ENCODE peak calls at places on chromosomes 3 and 15, in five cellular contexts. A, L, S, B and Q are unnamed samples.
A peak's percentile ranks its signal among the peaks of the same experiment; 100 is the strongest.

GRCh38 chr3:110521019-110521418 is 550.6 kb upstream of the NECTIN3 start:
- DNase-seq in A (peak; percentile 36), L (no peak), S (no peak), B (no peak), Q (no peak)

GRCh38 chr15:62135532-62136134 is 29.5 kb downstream of the C2CD4B start:
- DNase-seq in A (peak; percentile 68), L (no peak), S (no peak), B (no peak), Q (no peak)

GRCh38 chr15:39400821-39401550 is 179.9 kb upstream of the THBS1 start:
- DNase-seq in A (no peak), L (no peak), S (no peak), B (no peak), Q (no peak)

GRCh38 chr3:141797167-141797773 is 34.1 kb downstream of the GRK7 start:
- DNase-seq in A (peak; percentile 18), L (peak; percentile 19), S (no peak), B (peak; percentile 81), Q (no peak)

GRCh38 chr15:96232335-96232734 is 98.2 kb upstream of the NR2F2 start:
- DNase-seq in A (no peak), L (no peak), S (no peak), B (no peak), Q (no peak)

GRCh38 chr3:188664795-188665194 is 507.0 kb upstream of the TPRG1 start:
- DNase-seq in A (peak; percentile 25), L (no peak), S (no peak), B (no peak), Q (no peak)

GRCh38 chr3:128080323-128080898 is 28.2 kb downstream of the SEC61A1 start:
- DNase-seq in A (peak; percentile 95), L (no peak), S (no peak), B (no peak), Q (no peak)

GRCh38 chr15:85581495-85581894 is 201.1 kb downstream of the AKAP13 start:
- DNase-seq in A (peak; percentile 30), L (peak; percentile 23), S (peak; percentile 8), B (peak; percentile 73), Q (no peak)

GRCh38 chr3:74273555-74274402 is 340.7 kb downstream of the CNTN3 start:
- DNase-seq in A (no peak), L (no peak), S (no peak), B (no peak), Q (no peak)

GRCh38 chr3:179898024-179898423 is 138.7 kb downstream of the PEX5L start:
- DNase-seq in A (peak; percentile 22), L (no peak), S (no peak), B (no peak), Q (no peak)

GRCh38 chr15:51076142-51076897 is 18.4 kb downstream of the TNFAIP8L3 start:
- DNase-seq in A (no peak), L (no peak), S (no peak), B (no peak), Q (no peak)

GRCh38 chr3:169498336-169498735 is 165.2 kb downstream of the MECOM start:
- DNase-seq in A (no peak), L (no peak), S (no peak), B (no peak), Q (no peak)

GRCh38 chr3:120743556-120744195 is 1.1 kb downstream of the GTF2E1 start:
- DNase-seq in A (no peak), L (no peak), S (no peak), B (no peak), Q (no peak)

GRCh38 chr15:67724679-67725365 is 100.5 kb upstream of the SKOR1 start:
- DNase-seq in A (no peak), L (no peak), S (no peak), B (no peak), Q (no peak)

GRCh38 chr15:74869726-74870407 is 3.3 kb downstream of the SCAMP2 start:
- DNase-seq in A (no peak), L (no peak), S (no peak), B (peak; percentile 81), Q (peak; percentile 40)